ENCODE peak calls at places on chromosomes 12 and 14, in nine cellular contexts. C is MCF 10A, A is GM10248, Q is activated T-cell treated with anti-CD3 and anti-CD28 coated beads for 1 hour, T is GM04504, O is amniotic stem cell, E is RPMI7951, V is GM18507, S is HS-27A. Z is an unnamed sample.

GRCh38 chr12:51147309-51147708 is 25.6 kb downstream of the TFCP2 start:
- DNase-seq in C (no peak), A (no peak), Q (no peak), T (no peak), O (no peak), E (no peak), V (no peak), S (no peak), Z (no peak)

GRCh38 chr12:11658796-11659195 is 9.3 kb downstream of the ETV6 start:
- DNase-seq in C (no peak), A (no peak), Q (no peak), T (peak; percentile 58), O (peak; percentile 40), E (peak; percentile 89), V (no peak), S (no peak), Z (no peak)

GRCh38 chr12:132391326-132392041 is 62.1 kb upstream of the GALNT9 start:
- DNase-seq in C (no peak), A (no peak), Q (no peak), T (no peak), O (no peak), E (no peak), V (no peak), S (no peak), Z (no peak)

GRCh38 chr12:130031571-130032189 is 127.9 kb upstream of the TMEM132D start:
- DNase-seq in C (peak; percentile 58), A (peak; percentile 65), Q (peak; percentile 57), T (no peak), O (no peak), E (peak; percentile 11), V (peak; percentile 14), S (no peak), Z (no peak)

GRCh38 chr14:35628989-35629388 is 95.0 kb downstream of the INSM2 start:
- DNase-seq in C (no peak), A (no peak), Q (no peak), T (no peak), O (no peak), E (peak; percentile 9), V (no peak), S (no peak), Z (no peak)

GRCh38 chr14:59328410-59328809 is 136.8 kb downstream of the GPR135 start:
- DNase-seq in C (peak; percentile 18), A (no peak), Q (no peak), T (no peak), O (no peak), E (no peak), V (no peak), S (no peak), Z (no peak)

GRCh38 chr14:101178184-101179072 is 274.9 kb upstream of the RTL1 start:
- DNase-seq in C (no peak), A (no peak), Q (no peak), T (no peak), O (no peak), E (no peak), V (no peak), S (no peak), Z (no peak)

GRCh38 chr14:20662968-20663731 is 21.2 kb upstream of the RNASE4 start:
- DNase-seq in C (peak; percentile 67), A (peak; percentile 55), Q (peak; percentile 56), T (peak; percentile 16), O (no peak), E (peak; percentile 54), V (no peak), S (peak; percentile 71), Z (peak; percentile 67)

GRCh38 chr14:72503696-72504368 is 390.1 kb downstream of the DPF3 start:
- DNase-seq in C (no peak), A (no peak), Q (no peak), T (no peak), O (no peak), E (no peak), V (no peak), S (no peak), Z (no peak)

GRCh38 chr14:82720931-82721330 is 1187.3 kb upstream of the SEL1L start:
- DNase-seq in C (peak; percentile 21), A (no peak), Q (no peak), T (no peak), O (no peak), E (no peak), V (no peak), S (no peak), Z (no peak)

GRCh38 chr12:24922109-24922508 is 26.8 kb downstream of the BCAT1 start:
- DNase-seq in C (peak; percentile 53), A (no peak), Q (no peak), T (no peak), O (no peak), E (no peak), V (no peak), S (no peak), Z (no peak)